ENCODE peak calls at places on chromosomes 7 and 10, in nine cellular contexts. One of them, this sample, is unnamed.

GRCh38 chr10:132785433-132786278 is at the start of gene NKX6-2:
- DNase-seq in epithelial cell of proximal tubule: no peak
- DNase-seq in mammary epithelial cell: no peak
- DNase-seq in endothelial cell: peak
- DNase-seq in left cardiac atrium: no peak
- DNase-seq in dorsolateral prefrontal cortex: no peak
- DNase-seq in left ventricle myocardium superior: no peak
- DNase-seq in mesendoderm: no peak
- DNase-seq in naive B cell: no peak
- DNase-seq in this sample: no peak

GRCh38 chr10:16521311-16522016 is at the start of gene C1QL3:
- DNase-seq in mammary epithelial cell: peak
- DNase-seq in mesendoderm: peak
- DNase-seq in left cardiac atrium: no peak
- DNase-seq in left ventricle myocardium superior: peak
- DNase-seq in endothelial cell: peak
- DNase-seq in epithelial cell of proximal tubule: no peak
- DNase-seq in naive B cell: peak
- DNase-seq in dorsolateral prefrontal cortex: peak
- DNase-seq in this sample: no peak

GRCh38 chr7:67393903-67394302 is 397.3 kb downstream of the TYW1 start:
- DNase-seq in dorsolateral prefrontal cortex: no peak
- DNase-seq in mesendoderm: no peak
- DNase-seq in left cardiac atrium: no peak
- DNase-seq in naive B cell: no peak
- DNase-seq in epithelial cell of proximal tubule: no peak
- DNase-seq in mammary epithelial cell: no peak
- DNase-seq in endothelial cell: no peak
- DNase-seq in left ventricle myocardium superior: no peak
- DNase-seq in this sample: no peak

GRCh38 chr10:86371691-86372090 is 5.1 kb upstream of the GRID1 start:
- DNase-seq in left ventricle myocardium superior: no peak
- DNase-seq in epithelial cell of proximal tubule: no peak
- DNase-seq in mammary epithelial cell: no peak
- DNase-seq in naive B cell: no peak
- DNase-seq in left cardiac atrium: no peak
- DNase-seq in dorsolateral prefrontal cortex: peak
- DNase-seq in endothelial cell: no peak
- DNase-seq in mesendoderm: no peak
- DNase-seq in this sample: no peak

GRCh38 chr10:51269816-51270215 is 195.5 kb downstream of the PRKG1 start:
- DNase-seq in dorsolateral prefrontal cortex: no peak
- DNase-seq in left cardiac atrium: no peak
- DNase-seq in epithelial cell of proximal tubule: peak
- DNase-seq in endothelial cell: no peak
- DNase-seq in mesendoderm: no peak
- DNase-seq in naive B cell: no peak
- DNase-seq in mammary epithelial cell: no peak
- DNase-seq in left ventricle myocardium superior: no peak
- DNase-seq in this sample: no peak

GRCh38 chr7:100157334-100158228 is 942 bp downstream of the TRAPPC14 start:
- DNase-seq in mammary epithelial cell: peak
- DNase-seq in left cardiac atrium: no peak
- DNase-seq in endothelial cell: peak
- DNase-seq in naive B cell: no peak
- DNase-seq in left ventricle myocardium superior: peak
- DNase-seq in epithelial cell of proximal tubule: peak
- DNase-seq in mesendoderm: peak
- DNase-seq in dorsolateral prefrontal cortex: no peak
- DNase-seq in this sample: no peak

GRCh38 chr10:11553773-11554381 is 57.6 kb downstream of the USP6NL start:
- DNase-seq in left ventricle myocardium superior: no peak
- DNase-seq in mesendoderm: no peak
- DNase-seq in epithelial cell of proximal tubule: no peak
- DNase-seq in endothelial cell: no peak
- DNase-seq in mammary epithelial cell: no peak
- DNase-seq in dorsolateral prefrontal cortex: no peak
- DNase-seq in left cardiac atrium: no peak
- DNase-seq in naive B cell: peak
- DNase-seq in this sample: peak

GRCh38 chr10:42940487-42941157 is 136.2 kb upstream of the RET start:
- DNase-seq in dorsolateral prefrontal cortex: no peak
- DNase-seq in left cardiac atrium: no peak
- DNase-seq in mammary epithelial cell: no peak
- DNase-seq in naive B cell: no peak
- DNase-seq in endothelial cell: no peak
- DNase-seq in mesendoderm: no peak
- DNase-seq in epithelial cell of proximal tubule: no peak
- DNase-seq in left ventricle myocardium superior: no peak
- DNase-seq in this sample: no peak

GRCh38 chr10:73910764-73911552 is at the start of gene PLAU:
- DNase-seq in dorsolateral prefrontal cortex: peak
- DNase-seq in endothelial cell: peak
- DNase-seq in naive B cell: peak
- DNase-seq in mesendoderm: peak
- DNase-seq in epithelial cell of proximal tubule: no peak
- DNase-seq in left cardiac atrium: peak
- DNase-seq in mammary epithelial cell: peak
- DNase-seq in left ventricle myocardium superior: peak
- DNase-seq in this sample: no peak

GRCh38 chr10:75403144-75404022 is 1.8 kb upstream of the ZNF503 start:
- DNase-seq in mesendoderm: peak
- DNase-seq in mammary epithelial cell: peak
- DNase-seq in left ventricle myocardium superior: peak
- DNase-seq in epithelial cell of proximal tubule: no peak
- DNase-seq in dorsolateral prefrontal cortex: no peak
- DNase-seq in naive B cell: no peak
- DNase-seq in left cardiac atrium: peak
- DNase-seq in endothelial cell: peak
- DNase-seq in this sample: no peak

GRCh38 chr10:79185796-79186374 is 117.1 kb downstream of the ZMIZ1 start:
- DNase-seq in dorsolateral prefrontal cortex: no peak
- DNase-seq in left ventricle myocardium superior: no peak
- DNase-seq in endothelial cell: no peak
- DNase-seq in mesendoderm: no peak
- DNase-seq in naive B cell: no peak
- DNase-seq in left cardiac atrium: no peak
- DNase-seq in epithelial cell of proximal tubule: no peak
- DNase-seq in mammary epithelial cell: no peak
- DNase-seq in this sample: no peak

GRCh38 chr7:108627476-108628051 is 57.9 kb downstream of the DNAJB9 start:
- DNase-seq in left cardiac atrium: no peak
- DNase-seq in left ventricle myocardium superior: no peak
- DNase-seq in mesendoderm: no peak
- DNase-seq in epithelial cell of proximal tubule: no peak
- DNase-seq in mammary epithelial cell: no peak
- DNase-seq in endothelial cell: no peak
- DNase-seq in naive B cell: no peak
- DNase-seq in dorsolateral prefrontal cortex: no peak
- DNase-seq in this sample: no peak

GRCh38 chr7:98394377-98394836 is 6.5 kb downstream of the BAIAP2L1 start:
- DNase-seq in mesendoderm: no peak
- DNase-seq in left cardiac atrium: no peak
- DNase-seq in left ventricle myocardium superior: no peak
- DNase-seq in endothelial cell: no peak
- DNase-seq in mammary epithelial cell: peak
- DNase-seq in epithelial cell of proximal tubule: no peak
- DNase-seq in naive B cell: no peak
- DNase-seq in dorsolateral prefrontal cortex: no peak
- DNase-seq in this sample: no peak

GRCh38 chr10:69800109-69800508 is 1.6 kb upstream of the COL13A1 start:
- DNase-seq in mesendoderm: peak
- DNase-seq in left cardiac atrium: no peak
- DNase-seq in epithelial cell of proximal tubule: no peak
- DNase-seq in mammary epithelial cell: peak
- DNase-seq in naive B cell: no peak
- DNase-seq in endothelial cell: peak
- DNase-seq in dorsolateral prefrontal cortex: no peak
- DNase-seq in left ventricle myocardium superior: no peak
- DNase-seq in this sample: no peak

GRCh38 chr10:92421550-92421949 is 130.6 kb downstream of the MARCHF5 start:
- DNase-seq in left ventricle myocardium superior: no peak
- DNase-seq in dorsolateral prefrontal cortex: no peak
- DNase-seq in naive B cell: no peak
- DNase-seq in endothelial cell: no peak
- DNase-seq in mesendoderm: no peak
- DNase-seq in left cardiac atrium: no peak
- DNase-seq in epithelial cell of proximal tubule: no peak
- DNase-seq in mammary epithelial cell: no peak
- DNase-seq in this sample: no peak

GRCh38 chr7:131000873-131001272 is 266.9 kb upstream of the KLF14 start:
- DNase-seq in mesendoderm: peak
- DNase-seq in left ventricle myocardium superior: no peak
- DNase-seq in mammary epithelial cell: no peak
- DNase-seq in epithelial cell of proximal tubule: no peak
- DNase-seq in naive B cell: no peak
- DNase-seq in left cardiac atrium: no peak
- DNase-seq in endothelial cell: no peak
- DNase-seq in dorsolateral prefrontal cortex: no peak
- DNase-seq in this sample: no peak

This sample was measured in GM12864.